ENCODE peak calls at places on chromosomes 11 and 22, in four cellular contexts. U is activated CD4-positive, alpha-beta T cell treated with anti-CD3 and anti-CD28 coated beads, Interleukin-2, amount 50 U/mL, for 48 hours; N is psoas muscle; R is posterior vena cava. F is an unnamed sample.

GRCh38 chr11:35593143-35593542 is 25.1 kb upstream of the FJX1 start:
- DNase-seq in N (no peak), U (no peak), R (no peak), F (no peak)

GRCh38 chr11:61687420-61687819 is 7.2 kb downstream of the DAGLA start:
- DNase-seq in R (no peak), U (no peak), N (peak), F (peak)

GRCh38 chr11:45933131-45933821 is 10.8 kb downstream of the LARGE2 start:
- DNase-seq in N (no peak), U (no peak), R (peak), F (no peak)

GRCh38 chr11:61961570-61962212 is 5.7 kb downstream of the FTH1 start:
- DNase-seq in R (peak), U (no peak), N (peak), F (peak)

GRCh38 chr22:24413726-24414385 is 13.5 kb upstream of the ADORA2A start:
- DNase-seq in U (no peak), R (peak), N (peak), F (peak)

GRCh38 chr22:20131856-20132685 is 467 bp downstream of the ZDHHC8 start:
- DNase-seq in R (peak), U (no peak), N (peak), F (no peak)

GRCh38 chr11:16352707-16353106 is 3.6 kb downstream of the SOX6 start:
- DNase-seq in R (no peak), U (no peak), N (no peak), F (no peak)

GRCh38 chr11:71489311-71490043 is 36.5 kb downstream of the NADSYN1 start:
- DNase-seq in N (no peak), U (peak), R (peak), F (no peak)

GRCh38 chr11:118834428-118835028 is 43.6 kb upstream of the DDX6 start:
- DNase-seq in U (no peak), N (no peak), R (no peak), F (no peak)

GRCh38 chr11:7016011-7016410 is 4.1 kb downstream of the ZNF214 start:
- DNase-seq in N (no peak), R (no peak), U (no peak), F (no peak)

GRCh38 chr11:79087238-79087956 is 353.4 kb downstream of the TENM4 start:
- DNase-seq in N (no peak), U (no peak), R (no peak), F (no peak)

GRCh38 chr11:123302751-123303195 is 107.7 kb upstream of the CLMP start:
- DNase-seq in U (peak), N (no peak), R (no peak), F (no peak)

GRCh38 chr11:58958500-58958899 is 19.2 kb downstream of the GLYATL1 start:
- DNase-seq in R (no peak), U (peak), N (no peak), F (no peak)

GRCh38 chr11:18720086-18720810 is 5.7 kb downstream of the IGSF22 start:
- DNase-seq in R (no peak), U (no peak), N (peak), F (no peak)

GRCh38 chr22:48612077-48612995 is 1215.3 kb downstream of the BRD1 start:
- DNase-seq in N (no peak), R (no peak), U (no peak), F (no peak)

GRCh38 chr11:90332415-90332814 is 109.6 kb upstream of the CHORDC1 start:
- DNase-seq in U (no peak), N (no peak), R (no peak), F (no peak)

GRCh38 chr11:81255905-81256304 is 1477.8 kb downstream of the FAM181B start:
- DNase-seq in R (no peak), N (no peak), U (no peak), F (no peak)

GRCh38 chr11:87870081-87870480 is 305.2 kb downstream of the RAB38 start:
- DNase-seq in N (no peak), U (no peak), R (no peak), F (no peak)

GRCh38 chr11:15824060-15824459 is 532.3 kb downstream of the SOX6 start:
- DNase-seq in R (no peak), U (no peak), N (no peak), F (no peak)

GRCh38 chr11:44418438-44418795 is 108.5 kb upstream of the ALX4 start:
- DNase-seq in R (no peak), U (no peak), N (no peak), F (no peak)

GRCh38 chr11:114953039-114953438 is 274.7 kb downstream of the NXPE2 start:
- DNase-seq in N (no peak), U (no peak), R (no peak), F (no peak)

GRCh38 chr11:59617876-59618275 is 2.3 kb upstream of the OSBP start:
- DNase-seq in U (no peak), N (no peak), R (no peak), F (no peak)

GRCh38 chr22:48872271-48873260 is 955.1 kb downstream of the BRD1 start:
- DNase-seq in U (no peak), N (no peak), R (peak), F (peak)

GRCh38 chr11:10298342-10298741 is 4.3 kb upstream of the SBF2 start:
- DNase-seq in R (no peak), U (peak), N (no peak), F (no peak)

GRCh38 chr11:1650918-1651262 is 21.3 kb downstream of the KRTAP5-5 start:
- DNase-seq in R (no peak), U (no peak), N (peak), F (peak)

GRCh38 chr11:12149672-12150225 is 39.4 kb downstream of the MICAL2 start:
- DNase-seq in U (peak), R (no peak), N (no peak), F (no peak)

GRCh38 chr22:43060213-43060612 is 29.0 kb downstream of the TTLL1 start:
- DNase-seq in N (peak), U (peak), R (no peak), F (no peak)

GRCh38 chr22:25563757-25564319 is 637 bp upstream of the GRK3 start:
- DNase-seq in N (no peak), R (no peak), U (peak), F (no peak)

GRCh38 chr22:43077121-43077877 is 11.9 kb downstream of the TTLL1 start:
- DNase-seq in U (no peak), R (no peak), N (no peak), F (no peak)

GRCh38 chr22:48204296-48204695 is 1441.8 kb downstream of the TBC1D22A start:
- DNase-seq in R (no peak), U (no peak), N (no peak), F (no peak)